ENCODE peak calls at places on chromosomes 16 and 17, in ten cellular contexts. One of them, this sample, is unnamed.

GRCh38 chr17:75048396-75048933 is 1.4 kb downstream of the KCTD2 start:
- DNase-seq in bronchial epithelial cell: no peak
- DNase-seq in lower leg skin: no peak
- DNase-seq in IMR-90: peak; percentile 10
- DNase-seq in ascending aorta: peak; percentile 73
- DNase-seq in stomach: peak; percentile 41
- DNase-seq in left lung: no peak
- DNase-seq in choroid plexus epithelial cell: no peak
- DNase-seq in brain microvascular endothelial cell: no peak
- DNase-seq in lower lobe of right lung: no peak
- DNase-seq in this sample: no peak

GRCh38 chr17:64276961-64277505 is 14.0 kb upstream of the TEX2 start:
- DNase-seq in bronchial epithelial cell: no peak
- DNase-seq in lower leg skin: no peak
- DNase-seq in IMR-90: no peak
- DNase-seq in ascending aorta: no peak
- DNase-seq in stomach: no peak
- DNase-seq in left lung: no peak
- DNase-seq in choroid plexus epithelial cell: no peak
- DNase-seq in brain microvascular endothelial cell: no peak
- DNase-seq in lower lobe of right lung: no peak
- DNase-seq in this sample: no peak

GRCh38 chr17:41530062-41531048 is 2.2 kb upstream of the KRT19 start:
- DNase-seq in bronchial epithelial cell: peak; percentile 87
- DNase-seq in lower leg skin: no peak
- DNase-seq in IMR-90: peak; percentile 93
- DNase-seq in ascending aorta: no peak
- DNase-seq in stomach: peak; percentile 65
- DNase-seq in left lung: no peak
- DNase-seq in choroid plexus epithelial cell: peak; percentile 89
- DNase-seq in brain microvascular endothelial cell: peak; percentile 96
- DNase-seq in lower lobe of right lung: no peak
- DNase-seq in this sample: peak; percentile 93

GRCh38 chr16:20352615-20353014 is at the start of gene UMOD:
- DNase-seq in bronchial epithelial cell: no peak
- DNase-seq in lower leg skin: no peak
- DNase-seq in IMR-90: no peak
- DNase-seq in ascending aorta: no peak
- DNase-seq in stomach: no peak
- DNase-seq in left lung: no peak
- DNase-seq in choroid plexus epithelial cell: no peak
- DNase-seq in brain microvascular endothelial cell: no peak
- DNase-seq in lower lobe of right lung: no peak
- DNase-seq in this sample: no peak

GRCh38 chr16:76791151-76791550 is 399.8 kb upstream of the MON1B start:
- DNase-seq in bronchial epithelial cell: no peak
- DNase-seq in lower leg skin: no peak
- DNase-seq in IMR-90: no peak
- DNase-seq in ascending aorta: no peak
- DNase-seq in stomach: no peak
- DNase-seq in left lung: no peak
- DNase-seq in choroid plexus epithelial cell: no peak
- DNase-seq in brain microvascular endothelial cell: no peak
- DNase-seq in lower lobe of right lung: no peak
- DNase-seq in this sample: no peak

GRCh38 chr17:58187063-58187462 is 5.5 kb upstream of the EPX start:
- DNase-seq in bronchial epithelial cell: no peak
- DNase-seq in lower leg skin: no peak
- DNase-seq in IMR-90: no peak
- DNase-seq in ascending aorta: no peak
- DNase-seq in stomach: no peak
- DNase-seq in left lung: no peak
- DNase-seq in choroid plexus epithelial cell: no peak
- DNase-seq in brain microvascular endothelial cell: no peak
- DNase-seq in lower lobe of right lung: no peak
- DNase-seq in this sample: no peak

GRCh38 chr16:23269248-23270091 is 32.6 kb upstream of the SCNN1B start:
- DNase-seq in bronchial epithelial cell: no peak
- DNase-seq in lower leg skin: no peak
- DNase-seq in IMR-90: no peak
- DNase-seq in ascending aorta: no peak
- DNase-seq in stomach: no peak
- DNase-seq in left lung: no peak
- DNase-seq in choroid plexus epithelial cell: no peak
- DNase-seq in brain microvascular endothelial cell: no peak
- DNase-seq in lower lobe of right lung: no peak
- DNase-seq in this sample: no peak

GRCh38 chr16:68420366-68420765 is 27.9 kb downstream of the SMPD3 start:
- DNase-seq in bronchial epithelial cell: no peak
- DNase-seq in lower leg skin: no peak
- DNase-seq in IMR-90: no peak
- DNase-seq in ascending aorta: no peak
- DNase-seq in stomach: no peak
- DNase-seq in left lung: peak; percentile 0
- DNase-seq in choroid plexus epithelial cell: no peak
- DNase-seq in brain microvascular endothelial cell: no peak
- DNase-seq in lower lobe of right lung: no peak
- DNase-seq in this sample: no peak

GRCh38 chr17:65463242-65463641 is 98.2 kb downstream of the AXIN2 start:
- DNase-seq in bronchial epithelial cell: peak; percentile 90
- DNase-seq in lower leg skin: peak; percentile 64
- DNase-seq in IMR-90: peak; percentile 7
- DNase-seq in ascending aorta: peak; percentile 93
- DNase-seq in stomach: peak; percentile 26
- DNase-seq in left lung: peak; percentile 77
- DNase-seq in choroid plexus epithelial cell: peak; percentile 83
- DNase-seq in brain microvascular endothelial cell: peak; percentile 20
- DNase-seq in lower lobe of right lung: peak; percentile 86
- DNase-seq in this sample: no peak

GRCh38 chr16:72680732-72681131 is 367.2 kb downstream of the ZFHX3 start:
- DNase-seq in bronchial epithelial cell: no peak
- DNase-seq in lower leg skin: no peak
- DNase-seq in IMR-90: no peak
- DNase-seq in ascending aorta: no peak
- DNase-seq in stomach: no peak
- DNase-seq in left lung: no peak
- DNase-seq in choroid plexus epithelial cell: no peak
- DNase-seq in brain microvascular endothelial cell: no peak
- DNase-seq in lower lobe of right lung: no peak
- DNase-seq in this sample: no peak

GRCh38 chr16:51053805-51054204 is 97.3 kb downstream of the SALL1 start:
- DNase-seq in bronchial epithelial cell: no peak
- DNase-seq in lower leg skin: no peak
- DNase-seq in IMR-90: no peak
- DNase-seq in ascending aorta: no peak
- DNase-seq in stomach: no peak
- DNase-seq in left lung: no peak
- DNase-seq in choroid plexus epithelial cell: no peak
- DNase-seq in brain microvascular endothelial cell: no peak
- DNase-seq in lower lobe of right lung: no peak
- DNase-seq in this sample: no peak

GRCh38 chr17:45705123-45706009 is 78.8 kb upstream of the CRHR1 start:
- DNase-seq in bronchial epithelial cell: peak; percentile 99
- DNase-seq in lower leg skin: no peak
- DNase-seq in IMR-90: peak; percentile 42
- DNase-seq in ascending aorta: no peak
- DNase-seq in stomach: no peak
- DNase-seq in left lung: no peak
- DNase-seq in choroid plexus epithelial cell: peak; percentile 3
- DNase-seq in brain microvascular endothelial cell: peak; percentile 4
- DNase-seq in lower lobe of right lung: no peak
- DNase-seq in this sample: peak; percentile 86

GRCh38 chr17:56172517-56172982 is 19.3 kb downstream of the ANKFN1 start:
- DNase-seq in bronchial epithelial cell: no peak
- DNase-seq in lower leg skin: no peak
- DNase-seq in IMR-90: no peak
- DNase-seq in ascending aorta: no peak
- DNase-seq in stomach: no peak
- DNase-seq in left lung: peak; percentile 46
- DNase-seq in choroid plexus epithelial cell: no peak
- DNase-seq in brain microvascular endothelial cell: no peak
- DNase-seq in lower lobe of right lung: peak; percentile 66
- DNase-seq in this sample: no peak

GRCh38 chr17:74920306-74920620 is 2.8 kb downstream of the USH1G start:
- DNase-seq in bronchial epithelial cell: no peak
- DNase-seq in lower leg skin: no peak
- DNase-seq in IMR-90: no peak
- DNase-seq in ascending aorta: no peak
- DNase-seq in stomach: no peak
- DNase-seq in left lung: no peak
- DNase-seq in choroid plexus epithelial cell: no peak
- DNase-seq in brain microvascular endothelial cell: no peak
- DNase-seq in lower lobe of right lung: no peak
- DNase-seq in this sample: no peak

GRCh38 chr17:33328129-33328528 is 35.0 kb upstream of the ASIC2 start:
- DNase-seq in bronchial epithelial cell: peak; percentile 3
- DNase-seq in lower leg skin: no peak
- DNase-seq in IMR-90: peak; percentile 4
- DNase-seq in ascending aorta: no peak
- DNase-seq in stomach: no peak
- DNase-seq in left lung: no peak
- DNase-seq in choroid plexus epithelial cell: no peak
- DNase-seq in brain microvascular endothelial cell: no peak
- DNase-seq in lower lobe of right lung: no peak
- DNase-seq in this sample: peak; percentile 4

GRCh38 chr17:46108120-46108519 is 85.1 kb downstream of the KANSL1 start:
- DNase-seq in bronchial epithelial cell: no peak
- DNase-seq in lower leg skin: no peak
- DNase-seq in IMR-90: no peak
- DNase-seq in ascending aorta: no peak
- DNase-seq in stomach: no peak
- DNase-seq in left lung: no peak
- DNase-seq in choroid plexus epithelial cell: no peak
- DNase-seq in brain microvascular endothelial cell: no peak
- DNase-seq in lower lobe of right lung: no peak
- DNase-seq in this sample: no peak

GRCh38 chr17:45971698-45972141 is 27.3 kb upstream of the STH start:
- DNase-seq in bronchial epithelial cell: no peak
- DNase-seq in lower leg skin: no peak
- DNase-seq in IMR-90: no peak
- DNase-seq in ascending aorta: no peak
- DNase-seq in stomach: no peak
- DNase-seq in left lung: no peak
- DNase-seq in choroid plexus epithelial cell: no peak
- DNase-seq in brain microvascular endothelial cell: no peak
- DNase-seq in lower lobe of right lung: no peak
- DNase-seq in this sample: no peak

GRCh38 chr17:76359375-76359774 is 5.7 kb upstream of the PRPSAP1 start:
- DNase-seq in bronchial epithelial cell: no peak
- DNase-seq in lower leg skin: no peak
- DNase-seq in IMR-90: no peak
- DNase-seq in ascending aorta: no peak
- DNase-seq in stomach: no peak
- DNase-seq in left lung: no peak
- DNase-seq in choroid plexus epithelial cell: no peak
- DNase-seq in brain microvascular endothelial cell: no peak
- DNase-seq in lower lobe of right lung: no peak
- DNase-seq in this sample: no peak

GRCh38 chr17:30236807-30237206 is 1.3 kb upstream of the SLC6A4 start:
- DNase-seq in bronchial epithelial cell: peak; percentile 19
- DNase-seq in lower leg skin: peak; percentile 32
- DNase-seq in IMR-90: no peak
- DNase-seq in ascending aorta: peak; percentile 79
- DNase-seq in stomach: peak; percentile 59
- DNase-seq in left lung: peak; percentile 53
- DNase-seq in choroid plexus epithelial cell: peak; percentile 34
- DNase-seq in brain microvascular endothelial cell: no peak
- DNase-seq in lower lobe of right lung: peak; percentile 76
- DNase-seq in this sample: peak; percentile 81
- TF ChIP-seq CTCF in bronchial epithelial cell: peak; percentile 64
- TF ChIP-seq CTCF in lower leg skin: no peak
- TF ChIP-seq CTCF in IMR-90: peak; percentile 21
- TF ChIP-seq CTCF in ascending aorta: peak; percentile 51
- TF ChIP-seq CTCF in stomach: peak; percentile 12
- TF ChIP-seq CTCF in left lung: no peak
- TF ChIP-seq CTCF in choroid plexus epithelial cell: peak; percentile 50
- TF ChIP-seq CTCF in brain microvascular endothelial cell: peak; percentile 60
- TF ChIP-seq CTCF in lower lobe of right lung: peak; percentile 16
- TF ChIP-seq CTCF in this sample: peak; percentile 40

GRCh38 chr17:49738456-49739163 is 25.3 kb downstream of the FAM117A start:
- DNase-seq in bronchial epithelial cell: no peak
- DNase-seq in lower leg skin: no peak
- DNase-seq in IMR-90: no peak
- DNase-seq in ascending aorta: no peak
- DNase-seq in stomach: no peak
- DNase-seq in left lung: no peak
- DNase-seq in choroid plexus epithelial cell: no peak
- DNase-seq in brain microvascular endothelial cell: no peak
- DNase-seq in lower lobe of right lung: no peak
- DNase-seq in this sample: no peak
- TF ChIP-seq CTCF in bronchial epithelial cell: no peak
- TF ChIP-seq CTCF in lower leg skin: no peak
- TF ChIP-seq CTCF in IMR-90: no peak
- TF ChIP-seq CTCF in ascending aorta: no peak
- TF ChIP-seq CTCF in stomach: no peak
- TF ChIP-seq CTCF in left lung: no peak
- TF ChIP-seq CTCF in choroid plexus epithelial cell: no peak
- TF ChIP-seq CTCF in brain microvascular endothelial cell: no peak
- TF ChIP-seq CTCF in lower lobe of right lung: no peak
- TF ChIP-seq CTCF in this sample: no peak

GRCh38 chr16:66326995-66327513 is 39.4 kb upstream of the CDH5 start:
- DNase-seq in bronchial epithelial cell: no peak
- DNase-seq in lower leg skin: no peak
- DNase-seq in IMR-90: no peak
- DNase-seq in ascending aorta: no peak
- DNase-seq in stomach: no peak
- DNase-seq in left lung: no peak
- DNase-seq in choroid plexus epithelial cell: peak; percentile 10
- DNase-seq in brain microvascular endothelial cell: no peak
- DNase-seq in lower lobe of right lung: no peak
- DNase-seq in this sample: no peak
- TF ChIP-seq CTCF in bronchial epithelial cell: no peak
- TF ChIP-seq CTCF in lower leg skin: no peak
- TF ChIP-seq CTCF in IMR-90: no peak
- TF ChIP-seq CTCF in ascending aorta: no peak
- TF ChIP-seq CTCF in stomach: no peak
- TF ChIP-seq CTCF in left lung: no peak
- TF ChIP-seq CTCF in choroid plexus epithelial cell: no peak
- TF ChIP-seq CTCF in brain microvascular endothelial cell: no peak
- TF ChIP-seq CTCF in lower lobe of right lung: no peak
- TF ChIP-seq CTCF in this sample: no peak

GRCh38 chr16:62224810-62225209 is 188.6 kb upstream of the CDH8 start:
- DNase-seq in bronchial epithelial cell: no peak
- DNase-seq in lower leg skin: no peak
- DNase-seq in IMR-90: no peak
- DNase-seq in ascending aorta: no peak
- DNase-seq in stomach: no peak
- DNase-seq in left lung: no peak
- DNase-seq in choroid plexus epithelial cell: no peak
- DNase-seq in brain microvascular endothelial cell: no peak
- DNase-seq in lower lobe of right lung: no peak
- DNase-seq in this sample: no peak

DNA sequence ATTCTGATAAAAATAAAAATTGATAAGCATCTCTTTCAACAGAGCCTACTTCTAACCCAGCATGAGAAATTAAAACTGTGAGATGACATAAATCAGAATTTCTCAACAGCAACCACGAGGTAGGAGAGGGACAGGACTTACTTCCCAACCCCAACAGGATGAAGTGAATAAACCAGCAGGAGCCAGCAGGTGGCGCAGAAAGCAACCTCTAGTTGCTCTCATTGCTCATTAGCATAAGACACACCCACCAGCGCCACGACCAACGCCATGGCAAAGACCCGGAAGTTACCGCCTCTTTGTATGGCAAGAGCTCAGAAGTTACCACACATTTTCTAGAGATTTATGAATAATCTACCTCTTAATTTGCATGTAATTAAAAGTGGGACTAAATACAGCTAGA is 189.4 kb upstream of the CDH8 start:
- DNase-seq in bronchial epithelial cell: peak; percentile 77
- DNase-seq in lower leg skin: peak; percentile 59
- DNase-seq in IMR-90: no peak
- DNase-seq in ascending aorta: no peak
- DNase-seq in stomach: peak; percentile 72
- DNase-seq in left lung: peak; percentile 48
- DNase-seq in choroid plexus epithelial cell: peak; percentile 1
- DNase-seq in brain microvascular endothelial cell: peak; percentile 7
- DNase-seq in lower lobe of right lung: peak; percentile 77
- DNase-seq in this sample: no peak
- TF ChIP-seq CTCF in bronchial epithelial cell: peak; percentile 64
- TF ChIP-seq CTCF in lower leg skin: no peak
- TF ChIP-seq CTCF in IMR-90: no peak
- TF ChIP-seq CTCF in ascending aorta: peak; percentile 11
- TF ChIP-seq CTCF in stomach: peak; percentile 44
- TF ChIP-seq CTCF in left lung: peak; percentile 17
- TF ChIP-seq CTCF in choroid plexus epithelial cell: no peak
- TF ChIP-seq CTCF in brain microvascular endothelial cell: peak; percentile 35
- TF ChIP-seq CTCF in lower lobe of right lung: peak; percentile 34
- TF ChIP-seq CTCF in this sample: no peak

This sample was measured in Calu3.